ENCODE peak calls at places on chromosomes 13 and 19, in five cellular contexts. X is H1, G is HCT116, L is K562, U is GM12878. D is an unnamed sample.

GRCh38 chr19:30648321-30648720 is 276.1 kb downstream of the ZNF536 start:
- DNase-seq in X (no peak), G (no peak), L (no peak), U (no peak), D (no peak)

GRCh38 chr13:87999791-88000190 is 328.6 kb downstream of the SLITRK5 start:
- DNase-seq in X (no peak), G (no peak), L (no peak), U (no peak), D (no peak)

GRCh38 chr13:76622336-76623045 is 263.7 kb downstream of the KCTD12 start:
- DNase-seq in X (no peak), G (no peak), L (no peak), U (no peak), D (no peak)

GRCh38 chr19:16076958-16077611 is 790 bp downstream of the TPM4 start:
- DNase-seq in X (peak; percentile 65), G (no peak), L (peak; percentile 43), U (no peak), D (no peak)

GRCh38 chr19:7783991-7784421 is 21.0 kb downstream of the CLEC4M start:
- DNase-seq in X (no peak), G (no peak), L (no peak), U (no peak), D (no peak)

GRCh38 chr19:35882074-35882832 is 13.9 kb downstream of the APLP1 start:
- DNase-seq in X (no peak), G (peak; percentile 67), L (peak; percentile 45), U (peak; percentile 33), D (peak; percentile 80)

GRCh38 chr19:16527971-16528521 is 14.2 kb downstream of the CHERP start:
- DNase-seq in X (peak; percentile 70), G (no peak), L (peak; percentile 20), U (no peak), D (peak; percentile 22)

GRCh38 chr13:76965759-76966421 is 17.6 kb downstream of the ACOD1 start:
- DNase-seq in X (no peak), G (no peak), L (no peak), U (no peak), D (no peak)

GRCh38 chr13:111508902-111509509 is 188.6 kb downstream of the TEX29 start:
- DNase-seq in X (no peak), G (no peak), L (no peak), U (no peak), D (no peak)

GRCh38 chr13:49421391-49421790 is 22.5 kb downstream of the CAB39L start:
- DNase-seq in X (peak; percentile 56), G (peak; percentile 10), L (peak; percentile 7), U (peak; percentile 24), D (peak; percentile 38)

GRCh38 chr13:23673867-23674605 is 103.8 kb downstream of the TNFRSF19 start:
- DNase-seq in X (no peak), G (no peak), L (no peak), U (no peak), D (no peak)

GRCh38 chr13:22073718-22074117 is 402.8 kb downstream of the FGF9 start:
- DNase-seq in X (no peak), G (no peak), L (no peak), U (peak; percentile 33), D (no peak)

GRCh38 chr13:99176309-99177276 is 24.1 kb upstream of the UBAC2 start:
- DNase-seq in X (peak; percentile 94), G (peak; percentile 62), L (peak; percentile 73), U (no peak), D (peak; percentile 52)

GRCh38 chr13:75938811-75939525 is 302.8 kb downstream of the LMO7 start:
- DNase-seq in X (no peak), G (no peak), L (no peak), U (no peak), D (no peak)

GRCh38 chr19:48342841-48343540 is 17.6 kb downstream of the EMP3 start:
- DNase-seq in X (no peak), G (no peak), L (peak; percentile 11), U (no peak), D (no peak)

GRCh38 chr19:51479531-51480331 is 1.4 kb downstream of the CEACAM18 start:
- DNase-seq in X (no peak), G (no peak), L (no peak), U (no peak), D (no peak)

GRCh38 chr19:33301011-33301899 is 1.1 kb downstream of the CEBPA start:
- DNase-seq in X (peak; percentile 64), G (no peak), L (no peak), U (no peak), D (no peak)

GRCh38 chr13:47287291-47287751 is 390.5 kb upstream of the HTR2A start:
- DNase-seq in X (no peak), G (no peak), L (no peak), U (no peak), D (no peak)

GRCh38 chr19:12379732-12380443 is 14.4 kb upstream of the ZNF442 start:
- DNase-seq in X (no peak), G (no peak), L (no peak), U (no peak), D (no peak)

GRCh38 chr19:3073159-3073563 is 10.9 kb upstream of the TLE5 start:
- DNase-seq in X (no peak), G (peak; percentile 81), L (peak; percentile 87), U (no peak), D (no peak)

GRCh38 chr19:7982103-7982502 is 23.3 kb downstream of the ELAVL1 start:
- DNase-seq in X (no peak), G (no peak), L (no peak), U (no peak), D (no peak)

GRCh38 chr13:78012046-78012445 is 93.4 kb upstream of the EDNRB start:
- DNase-seq in X (no peak), G (no peak), L (no peak), U (no peak), D (no peak)

GRCh38 chr19:48004236-48004635 is 9.8 kb downstream of the ELSPBP1 start:
- DNase-seq in X (no peak), G (no peak), L (no peak), U (no peak), D (no peak)

GRCh38 chr13:22454586-22454985 is 726.2 kb upstream of the SGCG start:
- DNase-seq in X (no peak), G (no peak), L (no peak), U (no peak), D (no peak)

GRCh38 chr13:23159587-23160240 is 21.1 kb upstream of the SGCG start:
- DNase-seq in X (no peak), G (no peak), L (no peak), U (no peak), D (no peak)

DNA sequence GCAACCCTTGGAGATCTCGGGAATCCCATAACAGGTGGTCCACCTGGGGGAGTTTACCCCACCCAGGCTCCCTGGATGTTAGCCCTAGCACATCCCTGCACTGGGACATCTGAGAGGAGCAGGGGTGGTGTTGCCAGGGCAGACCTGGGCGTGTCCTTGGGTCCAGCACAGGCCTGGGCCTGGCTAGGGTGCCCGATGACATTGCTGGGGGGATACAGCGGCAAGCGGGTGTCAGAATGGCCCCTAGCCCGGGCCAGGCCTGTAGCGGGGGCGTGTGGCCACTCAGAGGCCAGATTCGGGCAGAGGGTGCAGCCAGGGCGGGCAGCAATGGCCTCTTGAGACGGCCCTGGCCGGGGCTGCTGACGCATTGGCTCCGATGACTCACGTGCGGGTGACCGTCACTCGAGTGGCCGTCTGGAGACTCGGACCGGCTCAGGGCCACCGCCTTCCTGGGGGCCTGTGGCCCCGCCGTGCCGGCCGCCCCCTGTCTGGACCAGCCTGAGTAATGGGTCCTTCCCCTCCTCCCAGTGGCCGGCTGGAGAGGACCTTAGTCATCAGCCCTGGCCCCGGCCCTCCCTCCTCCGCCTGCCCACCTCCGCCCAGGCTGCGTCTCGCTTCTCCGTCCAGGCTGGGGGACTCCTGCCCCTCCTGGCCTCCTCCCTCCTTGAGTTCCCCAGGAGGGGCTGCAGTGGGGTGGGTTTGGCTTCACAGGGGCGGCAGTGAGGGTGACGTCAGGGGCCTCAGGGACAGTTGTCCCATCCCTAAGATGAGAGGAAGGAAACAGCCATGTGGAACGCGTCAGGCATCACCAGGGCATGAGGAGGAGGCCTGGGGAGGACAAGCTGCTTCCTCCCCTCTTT is 23.2 kb upstream of the CRTC1 start:
- DNase-seq in X (no peak), G (no peak), L (peak; percentile 70), U (no peak), D (no peak)
- TF ChIP-seq JUND in X (no peak), G (peak; percentile 85), L (peak; percentile 82), U (no peak), D (no peak)

GRCh38 chr19:38867176-38867780 is 10.8 kb downstream of the RINL start:
- DNase-seq in X (no peak), G (no peak), L (no peak), U (no peak), D (no peak)

GRCh38 chr19:38870612-38871011 is 7.5 kb downstream of the RINL start:
- DNase-seq in X (no peak), G (no peak), L (no peak), U (no peak), D (no peak)

GRCh38 chr19:38868551-38868950 is 9.5 kb downstream of the RINL start:
- DNase-seq in X (no peak), G (no peak), L (no peak), U (no peak), D (no peak)

GRCh38 chr19:38869836-38870607 is 8.1 kb downstream of the RINL start:
- DNase-seq in X (peak; percentile 91), G (no peak), L (no peak), U (no peak), D (peak; percentile 88)

GRCh38 chr19:38869160-38869835 is 8.8 kb downstream of the RINL start:
- DNase-seq in X (peak; percentile 67), G (no peak), L (no peak), U (no peak), D (no peak)
- TF ChIP-seq JUND in X (no peak), G (no peak), L (no peak), U (no peak), D (no peak)

GRCh38 chr13:70623260-70623659 is 515.0 kb upstream of the KLHL1 start:
- DNase-seq in X (no peak), G (no peak), L (no peak), U (no peak), D (peak; percentile 29)

DNA sequence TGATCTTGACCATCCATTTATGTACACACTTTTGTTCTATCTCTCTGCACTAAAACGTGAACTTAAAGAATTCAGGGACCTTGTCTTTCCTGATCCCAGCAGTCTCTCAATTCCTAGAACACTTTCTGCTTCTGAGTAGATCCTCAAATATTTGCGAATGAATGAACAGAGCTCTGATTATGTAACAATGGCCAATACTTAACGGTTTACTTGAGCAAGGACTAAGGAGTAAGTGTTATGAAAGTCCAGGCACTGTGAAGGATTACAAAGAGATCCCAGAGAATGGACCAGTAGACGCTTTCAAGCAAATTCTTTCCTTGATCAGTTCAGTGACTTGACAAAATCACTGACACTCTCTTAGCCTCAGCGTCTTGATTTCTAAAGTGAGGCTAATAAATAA is 514.5 kb upstream of the KLHL1 start:
- DNase-seq in X (no peak), G (no peak), L (no peak), U (no peak), D (no peak)
- TF ChIP-seq JUND in X (no peak), G (no peak), L (no peak), U (no peak), D (no peak)

DNA sequence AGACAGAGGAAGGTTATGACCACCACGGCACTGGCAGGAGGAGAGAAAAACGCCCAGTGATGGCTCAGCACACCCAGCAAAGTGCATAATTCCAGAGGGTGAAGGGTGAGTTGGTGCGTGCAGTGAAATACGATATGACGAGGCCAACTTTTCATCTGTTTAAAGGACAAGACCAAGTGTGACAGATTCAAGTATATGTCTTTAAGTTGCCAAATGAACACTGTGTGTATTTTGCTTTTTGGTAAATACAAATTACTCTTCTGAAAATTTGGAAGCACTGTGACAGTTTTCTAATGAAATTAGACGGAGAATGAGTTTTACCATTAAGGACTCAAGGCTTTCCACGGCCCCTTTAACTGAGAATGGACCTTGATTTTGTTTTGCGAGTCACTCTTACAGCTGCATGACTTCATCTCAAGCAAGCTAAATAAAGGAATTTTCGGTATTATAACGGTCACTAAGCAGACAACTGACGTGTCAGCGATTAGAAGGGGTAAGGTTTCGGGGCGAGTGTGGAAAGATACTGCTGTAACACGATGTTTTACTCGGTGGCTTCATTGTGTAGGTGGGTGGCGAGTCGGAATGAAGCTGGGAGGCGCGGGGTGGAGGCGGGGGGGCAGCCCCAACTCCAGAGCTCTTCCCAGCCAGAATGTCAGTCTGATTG is 22.8 kb downstream of the COL4A2 start:
- DNase-seq in X (no peak), G (no peak), L (no peak), U (no peak), D (no peak)
- TF ChIP-seq JUND in X (no peak), G (no peak), L (no peak), U (no peak), D (no peak)

D was measured in T47D.